ENCODE peak calls at places on chromosomes 5 and 9, in seven cellular contexts. S, I, L, R, Z, A and E are unnamed samples.

GRCh38 chr5:138408023-138408422 is 30.8 kb upstream of the REEP2 start:
- DNase-seq in S (no peak), I (no peak), L (no peak), R (no peak), Z (peak), A (no peak), E (no peak)

GRCh38 chr5:107112207-107112606 is 558.5 kb downstream of the EFNA5 start:
- DNase-seq in S (no peak), I (no peak), L (no peak), R (no peak), Z (no peak), A (no peak), E (peak)

GRCh38 chr5:157143127-157143959 is 678 bp upstream of the MED7 start:
- DNase-seq in S (peak), I (peak), L (peak), R (no peak), Z (peak), A (peak), E (no peak)

GRCh38 chr5:78501411-78502338 is 141.3 kb downstream of the SCAMP1 start:
- DNase-seq in S (no peak), I (no peak), L (no peak), R (no peak), Z (no peak), A (no peak), E (no peak)

GRCh38 chr5:74201334-74202081 is 439.0 kb downstream of the ENC1 start:
- DNase-seq in S (peak), I (peak), L (no peak), R (no peak), Z (no peak), A (no peak), E (no peak)

GRCh38 chr9:138119202-138120027 is 241.8 kb downstream of the CACNA1B start:
- DNase-seq in S (no peak), I (no peak), L (no peak), R (no peak), Z (no peak), A (no peak), E (no peak)

GRCh38 chr5:65774346-65774745 is 52.3 kb downstream of the NLN start:
- DNase-seq in S (no peak), I (no peak), L (no peak), R (no peak), Z (peak), A (no peak), E (no peak)

GRCh38 chr5:58239731-58240130 is 220.2 kb downstream of the PLK2 start:
- DNase-seq in S (no peak), I (no peak), L (no peak), R (no peak), Z (no peak), A (no peak), E (no peak)

GRCh38 chr5:180829711-180830110 is 27.1 kb upstream of the MGAT1 start:
- DNase-seq in S (no peak), I (no peak), L (no peak), R (no peak), Z (no peak), A (no peak), E (no peak)

GRCh38 chr9:97555164-97555563 is 53.7 kb downstream of the TMOD1 start:
- DNase-seq in S (peak), I (no peak), L (peak), R (no peak), Z (no peak), A (no peak), E (peak)

GRCh38 chr9:127241354-127241753 is 23.2 kb upstream of the GARNL3 start:
- DNase-seq in S (no peak), I (no peak), L (no peak), R (no peak), Z (no peak), A (no peak), E (no peak)

GRCh38 chr9:83242066-83242465 is 179.1 kb upstream of the RASEF start:
- DNase-seq in S (no peak), I (no peak), L (no peak), R (no peak), Z (no peak), A (no peak), E (no peak)